ENCODE peak calls at places on chromosomes 2 and 18, in seven cellular contexts. I, G, Q, Y, F, T and V are unnamed samples. For H3K27me3, the result is how much of the 10 kb centered on the place peaks cover.

GRCh38 chr2:176650101-176650500 is 380.9 kb downstream of the MTX2 start:
- DNase-seq in G (no peak), I (no peak), F (no peak), Q (no peak), Y (no peak), T (no peak), V (no peak)

GRCh38 chr2:217465136-217465535 is 537.7 kb downstream of the TNS1 start:
- DNase-seq in G (no peak), Q (no peak), T (no peak), F (no peak), Y (no peak), I (no peak), V (no peak)

GRCh38 chr2:56812432-56812831 is 628.6 kb downstream of the CCDC85A start:
- DNase-seq in G (no peak), T (no peak), Q (no peak), F (no peak), Y (no peak), I (no peak), V (no peak)

GRCh38 chr2:96161785-96162367 is 16.6 kb upstream of the DUSP2 start:
- DNase-seq in I (no peak), G (no peak), Q (peak), Y (no peak), T (no peak), F (no peak), V (no peak)

GRCh38 chr2:173048901-173049661 is 26.6 kb upstream of the MAP3K20 start:
- DNase-seq in Y (peak), I (no peak), F (no peak), G (peak), Q (peak), T (peak), V (peak)

GRCh38 chr18:22667616-22668422 is 250.1 kb upstream of the CTAGE1 start:
- DNase-seq in G (no peak), F (no peak), Q (peak), I (no peak), T (no peak), Y (no peak), V (no peak)

GRCh38 chr2:217851191-217852020 is 151.4 kb downstream of the TNS1 start:
- DNase-seq in Q (peak), G (no peak), I (no peak), Y (peak), F (no peak), T (peak), V (no peak)

GRCh38 chr2:25521665-25522387 is 151.6 kb downstream of the DTNB start:
- DNase-seq in G (no peak), T (no peak), I (no peak), Y (no peak), F (peak), Q (peak), V (no peak)

GRCh38 chr2:96181529-96181928 is 27.1 kb downstream of the STARD7 start:
- DNase-seq in T (no peak), Y (no peak), G (no peak), Q (no peak), I (no peak), F (no peak), V (no peak)

GRCh38 chr2:180419212-180419611 is 412.1 kb upstream of the CWC22 start:
- DNase-seq in G (no peak), F (no peak), I (no peak), T (no peak), Y (no peak), Q (no peak), V (no peak)

GRCh38 chr2:47572136-47572535 is 169.2 kb downstream of the MSH2 start:
- DNase-seq in I (no peak), Q (no peak), T (no peak), Y (no peak), F (no peak), G (no peak), V (no peak)
- H3K27me3 ChIP-seq in I (under half), Q (half or more), T (half or more), Y (under half), F (half or more), G (under half), V (under half)

DNA sequence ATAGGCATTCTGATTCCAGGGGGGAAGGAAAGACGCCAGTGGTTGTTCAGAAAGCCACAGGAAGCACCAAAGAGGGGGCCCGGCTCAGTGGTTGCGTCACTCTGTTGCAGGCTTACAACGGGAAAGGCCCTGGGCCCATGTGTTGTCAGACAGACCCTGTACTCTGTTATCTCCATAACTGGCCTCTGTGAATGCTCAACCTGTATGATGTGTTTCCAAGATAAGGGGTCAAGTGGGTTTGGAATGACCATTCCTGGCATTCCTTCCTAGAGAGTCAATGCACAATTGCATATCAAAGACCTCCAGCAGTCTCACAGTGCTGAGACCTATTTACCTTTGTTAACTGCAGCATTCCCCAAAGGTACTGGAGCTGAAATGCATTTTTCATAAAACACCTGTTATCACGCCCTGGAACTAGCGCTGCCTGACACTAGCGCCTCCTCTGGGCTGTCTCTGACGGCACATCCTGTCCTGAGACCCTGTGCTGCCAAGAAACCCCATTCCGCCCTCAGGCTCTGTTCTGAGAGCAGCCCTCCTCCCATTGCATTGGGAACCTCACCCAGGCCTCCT is 13.2 kb upstream of the LRRFIP1 start:
- DNase-seq in T (no peak), G (no peak), Y (no peak), Q (no peak), F (peak), I (no peak), V (peak)
- H3K27ac ChIP-seq in T (no peak), G (no peak), Y (no peak), Q (no peak), F (peak), I (no peak), V (peak)

GRCh38 chr2:9950521-9951271 is 797 bp upstream of the GRHL1 start:
- DNase-seq in Y (no peak), F (peak), T (peak), Q (no peak), G (peak), I (no peak), V (peak)
- TF ChIP-seq CTCF in Y (no peak), F (no peak), T (no peak), Q (no peak), G (peak), I (no peak), V (no peak)

DNA sequence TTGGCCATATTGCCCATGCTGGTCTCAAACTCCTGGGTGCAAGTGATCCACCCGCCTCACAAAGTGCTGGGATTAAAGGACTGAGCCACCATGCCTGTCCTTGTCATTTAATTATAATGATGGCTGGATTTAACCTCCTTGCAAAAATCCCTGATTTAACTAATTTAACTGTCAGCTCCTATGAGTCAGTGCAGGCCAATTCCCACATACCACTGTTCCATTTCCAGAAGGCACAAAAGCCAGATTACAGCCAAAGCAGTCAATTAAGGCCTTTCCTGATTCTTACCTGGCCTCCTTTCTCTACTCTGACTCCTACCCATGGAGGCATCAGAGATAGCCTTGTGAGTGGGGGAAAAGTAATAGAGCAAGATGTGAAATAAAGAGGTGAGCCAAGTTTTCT is 12.3 kb upstream of the SLC35F5 start:
- DNase-seq in F (no peak), G (peak), T (no peak), Y (no peak), Q (no peak), I (no peak), V (no peak)
- H3K27me3 ChIP-seq in F (under half), G (under half), T (under half), Y (under half), Q (under half), I (under half), V (under half)

GRCh38 chr2:60525859-60526258 is 27.6 kb downstream of the BCL11A start:
- DNase-seq in Q (no peak), G (no peak), T (no peak), I (no peak), F (no peak), Y (no peak), V (no peak)
- H3K27ac ChIP-seq in Q (no peak), G (no peak), T (no peak), I (no peak), F (no peak), Y (no peak), V (no peak)

GRCh38 chr2:232810444-232810843 is 34.1 kb upstream of the KCNJ13 start:
- DNase-seq in Y (no peak), I (no peak), G (no peak), T (no peak), F (no peak), Q (peak), V (no peak)

DNA sequence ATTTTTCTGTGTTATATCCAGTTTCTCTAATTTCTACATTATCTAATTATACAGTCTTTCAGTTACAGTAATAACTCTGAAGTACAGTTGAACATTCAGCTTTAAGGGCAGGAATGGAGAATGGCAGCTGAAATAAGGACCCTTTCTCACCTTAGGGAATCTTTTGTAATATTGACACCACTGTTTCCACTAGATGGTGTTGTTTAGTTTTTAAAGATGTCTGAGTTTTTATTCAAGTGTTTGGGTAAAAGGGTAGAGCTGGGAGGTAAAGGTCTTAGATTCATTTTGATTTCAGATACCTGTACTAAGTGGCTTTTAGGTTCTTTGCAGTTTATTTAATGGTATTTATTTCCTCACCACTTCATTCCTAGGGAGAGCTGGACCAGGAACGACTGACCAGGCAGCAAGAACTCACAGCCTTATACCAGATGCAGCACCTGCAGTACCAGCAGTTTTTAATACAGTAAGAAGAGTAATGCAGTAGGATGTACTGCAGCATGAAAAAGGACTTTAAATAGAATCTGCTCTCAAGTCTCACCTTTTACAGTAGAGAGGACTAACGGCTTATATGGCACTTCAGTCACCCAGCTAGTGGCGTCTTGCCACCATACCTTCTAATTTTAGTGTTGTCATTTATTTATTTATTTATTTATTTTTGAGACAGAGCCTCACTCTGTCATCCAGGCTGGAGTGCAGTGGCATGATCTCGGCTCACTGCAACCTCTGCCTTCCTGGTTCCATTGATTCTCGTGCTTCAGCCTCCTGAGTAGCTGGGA is 33.2 kb upstream of the KCNJ13 start:
- DNase-seq in T (no peak), F (no peak), Y (no peak), G (no peak), Q (no peak), I (no peak), V (no peak)
- TF ChIP-seq CTCF in T (no peak), F (no peak), Y (no peak), G (no peak), Q (no peak), I (no peak), V (no peak)